ENCODE peak calls at places on chromosomes 11 and 22, in ten cellular contexts. One of them, this sample, is unnamed.

GRCh38 chr11:45766469-45766868 is 38.5 kb upstream of the SLC35C1 start:
- DNase-seq in neural progenitor cell: no peak
- DNase-seq in hepatocyte: no peak
- DNase-seq in H1: no peak
- DNase-seq in PC-3: no peak
- DNase-seq in astrocyte: no peak
- DNase-seq in HepG2: no peak
- DNase-seq in MM.1S: no peak
- DNase-seq in K562: no peak
- DNase-seq in fibroblast of lung: no peak
- DNase-seq in this sample: no peak

GRCh38 chr11:63277345-63277943 is 34.0 kb upstream of the SLC22A25 start:
- DNase-seq in HepG2: peak; percentile 41
- DNase-seq in astrocyte: no peak
- DNase-seq in K562: no peak
- DNase-seq in fibroblast of lung: no peak
- DNase-seq in PC-3: peak; percentile 36
- DNase-seq in H1: no peak
- DNase-seq in neural progenitor cell: no peak
- DNase-seq in hepatocyte: no peak
- DNase-seq in MM.1S: no peak
- DNase-seq in this sample: peak; percentile 65

GRCh38 chr11:133020321-133020720 is 512.0 kb downstream of the OPCML start:
- DNase-seq in H1: no peak
- DNase-seq in astrocyte: no peak
- DNase-seq in fibroblast of lung: no peak
- DNase-seq in HepG2: no peak
- DNase-seq in PC-3: no peak
- DNase-seq in MM.1S: no peak
- DNase-seq in neural progenitor cell: no peak
- DNase-seq in hepatocyte: no peak
- DNase-seq in K562: no peak
- DNase-seq in this sample: no peak

GRCh38 chr11:25860677-25861445 is 471.1 kb upstream of the ANO3 start:
- DNase-seq in H1: no peak
- DNase-seq in PC-3: no peak
- DNase-seq in MM.1S: no peak
- DNase-seq in fibroblast of lung: peak; percentile 89
- DNase-seq in astrocyte: peak; percentile 3
- DNase-seq in neural progenitor cell: no peak
- DNase-seq in hepatocyte: peak; percentile 38
- DNase-seq in HepG2: no peak
- DNase-seq in K562: no peak
- DNase-seq in this sample: no peak

GRCh38 chr22:43435851-43436535 is 24.2 kb downstream of the MPPED1 start:
- DNase-seq in K562: no peak
- DNase-seq in fibroblast of lung: no peak
- DNase-seq in hepatocyte: no peak
- DNase-seq in HepG2: no peak
- DNase-seq in MM.1S: no peak
- DNase-seq in astrocyte: no peak
- DNase-seq in H1: no peak
- DNase-seq in neural progenitor cell: no peak
- DNase-seq in PC-3: no peak
- DNase-seq in this sample: no peak

GRCh38 chr11:62687508-62688396 is 1.6 kb downstream of the LRRN4CL start:
- DNase-seq in PC-3: no peak
- DNase-seq in MM.1S: no peak
- DNase-seq in astrocyte: no peak
- DNase-seq in hepatocyte: no peak
- DNase-seq in H1: no peak
- DNase-seq in fibroblast of lung: no peak
- DNase-seq in HepG2: no peak
- DNase-seq in K562: no peak
- DNase-seq in neural progenitor cell: no peak
- DNase-seq in this sample: peak; percentile 85

GRCh38 chr11:125182522-125182921 is 18.0 kb downstream of the PKNOX2 start:
- DNase-seq in astrocyte: no peak
- DNase-seq in PC-3: no peak
- DNase-seq in HepG2: no peak
- DNase-seq in K562: no peak
- DNase-seq in neural progenitor cell: no peak
- DNase-seq in MM.1S: no peak
- DNase-seq in H1: no peak
- DNase-seq in fibroblast of lung: no peak
- DNase-seq in hepatocyte: no peak
- DNase-seq in this sample: no peak

GRCh38 chr11:111829185-111829968 is 42.0 kb downstream of the ALG9 start:
- DNase-seq in PC-3: no peak
- DNase-seq in H1: no peak
- DNase-seq in K562: no peak
- DNase-seq in astrocyte: no peak
- DNase-seq in neural progenitor cell: no peak
- DNase-seq in MM.1S: no peak
- DNase-seq in HepG2: no peak
- DNase-seq in hepatocyte: no peak
- DNase-seq in fibroblast of lung: no peak
- DNase-seq in this sample: no peak

GRCh38 chr22:43131773-43132501 is 11.3 kb downstream of the MCAT start:
- DNase-seq in MM.1S: no peak
- DNase-seq in fibroblast of lung: no peak
- DNase-seq in PC-3: no peak
- DNase-seq in hepatocyte: no peak
- DNase-seq in astrocyte: no peak
- DNase-seq in neural progenitor cell: no peak
- DNase-seq in H1: no peak
- DNase-seq in K562: no peak
- DNase-seq in HepG2: no peak
- DNase-seq in this sample: no peak

GRCh38 chr11:117096140-117096972 is 1.9 kb downstream of the SIK3 start:
- DNase-seq in hepatocyte: peak; percentile 47
- DNase-seq in astrocyte: no peak
- DNase-seq in fibroblast of lung: peak; percentile 24
- DNase-seq in K562: peak; percentile 19
- DNase-seq in MM.1S: peak; percentile 55
- DNase-seq in HepG2: peak; percentile 78
- DNase-seq in neural progenitor cell: peak; percentile 64
- DNase-seq in H1: peak; percentile 51
- DNase-seq in PC-3: no peak
- DNase-seq in this sample: peak; percentile 57

GRCh38 chr11:19953342-19953741 is 206.9 kb downstream of the DBX1 start:
- DNase-seq in hepatocyte: peak; percentile 35
- DNase-seq in astrocyte: peak; percentile 74
- DNase-seq in MM.1S: no peak
- DNase-seq in HepG2: peak; percentile 30
- DNase-seq in H1: peak; percentile 61
- DNase-seq in K562: no peak
- DNase-seq in PC-3: no peak
- DNase-seq in neural progenitor cell: peak; percentile 56
- DNase-seq in fibroblast of lung: peak; percentile 35
- DNase-seq in this sample: peak; percentile 84
- H3K79me2 ChIP-seq in hepatocyte: no peaks in the 10 kb centered on the region
- H3K79me2 ChIP-seq in astrocyte: no peaks in the 10 kb centered on the region
- H3K79me2 ChIP-seq in MM.1S: no peaks in the 10 kb centered on the region
- H3K79me2 ChIP-seq in HepG2: no peaks in the 10 kb centered on the region
- H3K79me2 ChIP-seq in H1: no peaks in the 10 kb centered on the region
- H3K79me2 ChIP-seq in K562: no peaks in the 10 kb centered on the region
- H3K79me2 ChIP-seq in PC-3: no peaks in the 10 kb centered on the region
- H3K79me2 ChIP-seq in neural progenitor cell: no peaks in the 10 kb centered on the region
- H3K79me2 ChIP-seq in fibroblast of lung: peaks cover 27% of the 10 kb centered on the region
- H3K79me2 ChIP-seq in this sample: peaks cover 13% of the 10 kb centered on the region

GRCh38 chr11:71240061-71240690 is 12.2 kb downstream of the SHANK2 start:
- DNase-seq in H1: no peak
- DNase-seq in K562: no peak
- DNase-seq in hepatocyte: no peak
- DNase-seq in astrocyte: no peak
- DNase-seq in fibroblast of lung: no peak
- DNase-seq in HepG2: no peak
- DNase-seq in PC-3: no peak
- DNase-seq in neural progenitor cell: no peak
- DNase-seq in MM.1S: no peak
- DNase-seq in this sample: no peak

GRCh38 chr11:71244116-71244815 is 8.1 kb downstream of the SHANK2 start:
- DNase-seq in PC-3: no peak
- DNase-seq in H1: no peak
- DNase-seq in neural progenitor cell: no peak
- DNase-seq in fibroblast of lung: peak; percentile 43
- DNase-seq in HepG2: no peak
- DNase-seq in astrocyte: no peak
- DNase-seq in K562: no peak
- DNase-seq in hepatocyte: no peak
- DNase-seq in MM.1S: no peak
- DNase-seq in this sample: no peak

GRCh38 chr11:71239581-71239980 is 12.8 kb downstream of the SHANK2 start:
- DNase-seq in hepatocyte: no peak
- DNase-seq in MM.1S: no peak
- DNase-seq in PC-3: no peak
- DNase-seq in fibroblast of lung: no peak
- DNase-seq in H1: no peak
- DNase-seq in astrocyte: no peak
- DNase-seq in neural progenitor cell: no peak
- DNase-seq in K562: no peak
- DNase-seq in HepG2: no peak
- DNase-seq in this sample: no peak

GRCh38 chr11:71240865-71241691 is 11.3 kb downstream of the SHANK2 start:
- DNase-seq in H1: no peak
- DNase-seq in K562: no peak
- DNase-seq in HepG2: peak; percentile 93
- DNase-seq in astrocyte: peak; percentile 55
- DNase-seq in hepatocyte: peak; percentile 85
- DNase-seq in fibroblast of lung: peak; percentile 90
- DNase-seq in neural progenitor cell: peak; percentile 69
- DNase-seq in PC-3: no peak
- DNase-seq in MM.1S: no peak
- DNase-seq in this sample: peak; percentile 65

GRCh38 chr11:71241721-71242259 is 10.6 kb downstream of the SHANK2 start:
- DNase-seq in PC-3: no peak
- DNase-seq in H1: no peak
- DNase-seq in MM.1S: no peak
- DNase-seq in astrocyte: no peak
- DNase-seq in K562: no peak
- DNase-seq in HepG2: no peak
- DNase-seq in neural progenitor cell: no peak
- DNase-seq in hepatocyte: no peak
- DNase-seq in fibroblast of lung: no peak
- DNase-seq in this sample: no peak
- H3K4me2 ChIP-seq in PC-3: no peak overlapping the region
- H3K4me2 ChIP-seq in H1: no peak overlapping the region
- H3K4me2 ChIP-seq in MM.1S: no peak overlapping the region
- H3K4me2 ChIP-seq in astrocyte: no peak overlapping the region
- H3K4me2 ChIP-seq in K562: no peak overlapping the region
- H3K4me2 ChIP-seq in HepG2: peak overlapping the region; percentile 75
- H3K4me2 ChIP-seq in neural progenitor cell: no peak overlapping the region
- H3K4me2 ChIP-seq in hepatocyte: peak overlapping the region; percentile 63
- H3K4me2 ChIP-seq in fibroblast of lung: peak overlapping the region; percentile 75
- H3K4me2 ChIP-seq in this sample: no peak overlapping the region

DNA sequence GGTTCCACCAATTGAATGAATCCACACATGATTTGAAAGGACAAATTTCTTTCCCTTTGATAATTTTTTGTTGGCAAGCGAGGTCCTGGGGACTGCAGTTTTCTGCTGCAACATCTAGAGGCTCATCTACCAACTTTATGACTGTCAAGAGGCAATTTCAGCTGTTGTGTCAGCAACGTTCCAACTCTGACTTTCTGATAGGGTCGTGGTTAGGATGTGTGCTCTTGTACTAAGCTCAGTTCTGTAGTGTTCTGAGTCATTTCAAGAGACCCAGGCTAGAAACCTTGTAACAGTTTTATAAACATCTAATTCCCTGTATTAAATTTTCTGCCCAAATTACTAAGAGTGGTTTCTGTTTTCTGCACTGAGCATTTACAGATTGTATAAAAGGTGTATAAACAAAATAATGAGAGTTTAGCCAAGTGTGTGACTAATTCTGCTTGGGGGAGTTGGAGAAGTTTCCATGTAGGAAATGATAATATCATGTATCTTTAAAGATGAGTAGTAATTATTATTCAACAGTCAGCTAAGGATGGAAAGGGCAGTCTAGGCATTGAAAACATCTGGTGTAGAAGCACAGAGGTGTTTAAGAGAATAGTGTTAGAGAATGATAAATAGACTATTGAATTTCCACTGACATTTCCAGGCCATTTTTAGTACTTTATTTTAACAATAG is 72.2 kb downstream of the RBMXL2 start:
- DNase-seq in H1: no peak
- DNase-seq in K562: no peak
- DNase-seq in PC-3: no peak
- DNase-seq in hepatocyte: no peak
- DNase-seq in HepG2: no peak
- DNase-seq in fibroblast of lung: no peak
- DNase-seq in astrocyte: no peak
- DNase-seq in neural progenitor cell: no peak
- DNase-seq in MM.1S: no peak
- DNase-seq in this sample: no peak
- TF ChIP-seq EZH2 in H1: no peak
- TF ChIP-seq EZH2 in K562: no peak
- TF ChIP-seq EZH2 in PC-3: no peak
- TF ChIP-seq EZH2 in hepatocyte: no peak
- TF ChIP-seq EZH2 in HepG2: no peak
- TF ChIP-seq EZH2 in fibroblast of lung: no peak
- TF ChIP-seq EZH2 in astrocyte: no peak
- TF ChIP-seq EZH2 in neural progenitor cell: no peak
- TF ChIP-seq EZH2 in MM.1S: no peak
- TF ChIP-seq EZH2 in this sample: no peak

GRCh38 chr11:69642913-69643632 is 2.1 kb downstream of the CCND1 start:
- DNase-seq in astrocyte: peak; percentile 44
- DNase-seq in H1: peak; percentile 90
- DNase-seq in MM.1S: peak; percentile 83
- DNase-seq in K562: peak; percentile 81
- DNase-seq in HepG2: peak; percentile 50
- DNase-seq in neural progenitor cell: peak; percentile 93
- DNase-seq in fibroblast of lung: peak; percentile 82
- DNase-seq in PC-3: peak; percentile 85
- DNase-seq in hepatocyte: peak; percentile 92
- DNase-seq in this sample: peak; percentile 81

GRCh38 chr11:69644962-69645675 is 4.2 kb downstream of the CCND1 start:
- DNase-seq in astrocyte: no peak
- DNase-seq in H1: no peak
- DNase-seq in K562: no peak
- DNase-seq in fibroblast of lung: no peak
- DNase-seq in PC-3: peak; percentile 16
- DNase-seq in neural progenitor cell: no peak
- DNase-seq in hepatocyte: no peak
- DNase-seq in MM.1S: no peak
- DNase-seq in HepG2: no peak
- DNase-seq in this sample: no peak

GRCh38 chr11:69642549-69642912 is 1.6 kb downstream of the CCND1 start:
- DNase-seq in K562: peak; percentile 55
- DNase-seq in neural progenitor cell: peak; percentile 60
- DNase-seq in HepG2: no peak
- DNase-seq in H1: no peak
- DNase-seq in hepatocyte: peak; percentile 55
- DNase-seq in PC-3: no peak
- DNase-seq in astrocyte: no peak
- DNase-seq in fibroblast of lung: no peak
- DNase-seq in MM.1S: peak; percentile 32
- DNase-seq in this sample: peak; percentile 27

GRCh38 chr11:69644071-69644961 is 3.4 kb downstream of the CCND1 start:
- DNase-seq in neural progenitor cell: no peak
- DNase-seq in fibroblast of lung: peak; percentile 97
- DNase-seq in K562: peak; percentile 60
- DNase-seq in astrocyte: peak; percentile 88
- DNase-seq in PC-3: peak; percentile 75
- DNase-seq in H1: no peak
- DNase-seq in HepG2: peak; percentile 66
- DNase-seq in hepatocyte: peak; percentile 89
- DNase-seq in MM.1S: no peak
- DNase-seq in this sample: no peak

GRCh38 chr11:69643646-69644045 is 2.7 kb downstream of the CCND1 start:
- DNase-seq in hepatocyte: no peak
- DNase-seq in HepG2: no peak
- DNase-seq in astrocyte: no peak
- DNase-seq in K562: no peak
- DNase-seq in fibroblast of lung: no peak
- DNase-seq in H1: no peak
- DNase-seq in MM.1S: no peak
- DNase-seq in PC-3: peak; percentile 19
- DNase-seq in neural progenitor cell: no peak
- DNase-seq in this sample: no peak
- H3K79me2 ChIP-seq in hepatocyte: peaks cover 39% of the 10 kb centered on the region
- H3K79me2 ChIP-seq in HepG2: peaks cover 40% of the 10 kb centered on the region
- H3K79me2 ChIP-seq in astrocyte: peaks cover 91% of the 10 kb centered on the region
- H3K79me2 ChIP-seq in K562: peaks cover 4% of the 10 kb centered on the region
- H3K79me2 ChIP-seq in fibroblast of lung: peaks cover 83% of the 10 kb centered on the region
- H3K79me2 ChIP-seq in H1: no peaks in the 10 kb centered on the region
- H3K79me2 ChIP-seq in MM.1S: peaks cover 3% of the 10 kb centered on the region
- H3K79me2 ChIP-seq in PC-3: peaks cover 96% of the 10 kb centered on the region
- H3K79me2 ChIP-seq in neural progenitor cell: peaks cover 56% of the 10 kb centered on the region
- H3K79me2 ChIP-seq in this sample: peaks cover 23% of the 10 kb centered on the region